ENCODE peak calls at places on chromosomes 7 and 10, in four cellular contexts. U is ovary, N is thyroid gland, O is aorta. T is an unnamed sample.

GRCh38 chr10:91683976-91684375 is 51.1 kb upstream of the PPP1R3C start:
- DNase-seq in U (no peak), N (no peak), O (no peak), T (no peak)

GRCh38 chr10:107553470-107553869 is 389.0 kb upstream of the SORCS1 start:
- DNase-seq in U (no peak), N (no peak), O (no peak), T (no peak)

GRCh38 chr10:127402596-127403409 is 146.3 kb upstream of the NPS start:
- DNase-seq in U (peak), N (no peak), O (no peak), T (no peak)

GRCh38 chr10:124679401-124679800 is 64.8 kb downstream of the FAM53B start:
- DNase-seq in U (no peak), N (no peak), O (no peak), T (no peak)

GRCh38 chr10:23351914-23352313 is 7.3 kb upstream of the C10orf67 start:
- DNase-seq in U (no peak), N (no peak), O (no peak), T (no peak)

GRCh38 chr10:115209133-115209532 is 116.0 kb downstream of the ATRNL1 start:
- DNase-seq in U (no peak), N (no peak), O (no peak), T (no peak)

GRCh38 chr7:27147211-27148030 is at the start of gene HOXA6:
- DNase-seq in U (peak), N (no peak), O (peak), T (peak)

GRCh38 chr10:95389176-95389575 is 98.4 kb upstream of the PDLIM1 start:
- DNase-seq in U (no peak), N (no peak), O (no peak), T (no peak)

GRCh38 chr7:40572810-40573470 is 438.1 kb downstream of the SUGCT start:
- DNase-seq in U (no peak), N (no peak), O (no peak), T (no peak)

GRCh38 chr10:71393841-71394475 is 2.8 kb upstream of the CDH23 start:
- DNase-seq in U (no peak), N (no peak), O (no peak), T (no peak)

GRCh38 chr10:29356931-29357330 is 68.1 kb downstream of the LYZL1 start:
- DNase-seq in U (no peak), N (no peak), O (no peak), T (no peak)

GRCh38 chr10:32332299-32332750 is 14.6 kb downstream of the EPC1 start:
- DNase-seq in U (no peak), N (no peak), O (no peak), T (no peak)

GRCh38 chr10:73649876-73650536 is 5.8 kb downstream of the SYNPO2L start:
- DNase-seq in U (no peak), N (no peak), O (no peak), T (no peak)
- H3K4me3 ChIP-seq in U (no peak), N (no peak), O (no peak), T (no peak)

GRCh38 chr7:74271742-74272141 is 17.5 kb upstream of the CLIP2 start:
- DNase-seq in U (no peak), N (no peak), O (no peak), T (no peak)
- H3K4me3 ChIP-seq in U (no peak), N (no peak), O (no peak), T (no peak)

GRCh38 chr7:6228363-6228762 is 44.1 kb downstream of the CYTH3 start:
- DNase-seq in U (peak), N (no peak), O (no peak), T (no peak)
- H3K4me3 ChIP-seq in U (no peak), N (no peak), O (no peak), T (no peak)

GRCh38 chr7:1234794-1235500 is 2.3 kb downstream of the UNCX start:
- DNase-seq in U (no peak), N (no peak), O (peak), T (peak)

GRCh38 chr7:1237704-1238255 is 5.1 kb downstream of the UNCX start:
- DNase-seq in U (no peak), N (no peak), O (no peak), T (peak)

GRCh38 chr7:1236831-1237701 is 4.4 kb downstream of the UNCX start:
- DNase-seq in U (no peak), N (no peak), O (no peak), T (no peak)

GRCh38 chr7:1235501-1236131 is 2.9 kb downstream of the UNCX start:
- DNase-seq in U (no peak), N (no peak), O (peak), T (no peak)

DNA sequence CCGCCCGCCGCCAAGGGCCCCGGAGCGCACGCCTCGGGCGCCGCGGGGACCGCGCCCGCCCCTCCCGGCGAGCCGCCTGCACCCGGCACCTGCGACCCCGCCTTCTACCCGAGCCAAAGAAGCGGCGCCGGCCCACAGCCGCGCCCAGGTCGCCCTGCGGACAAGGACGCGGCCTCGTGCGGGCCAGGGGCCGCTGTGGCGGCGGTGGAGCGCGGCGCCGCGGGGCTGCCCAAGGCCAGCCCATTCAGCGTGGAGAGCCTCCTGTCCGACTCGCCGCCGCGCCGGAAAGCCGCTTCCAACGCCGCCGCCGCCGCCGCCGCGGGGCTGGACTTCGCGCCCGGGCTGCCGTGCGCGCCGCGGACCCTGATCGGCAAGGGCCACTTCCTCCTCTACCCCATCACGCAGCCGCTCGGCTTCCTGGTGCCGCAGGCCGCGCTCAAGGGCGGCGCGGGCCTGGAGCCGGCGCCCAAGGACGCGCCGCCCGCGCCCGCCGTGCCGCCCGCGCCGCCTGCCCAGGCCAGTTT is 3.5 kb downstream of the UNCX start:
- DNase-seq in U (no peak), N (no peak), O (no peak), T (no peak)
- H3K4me3 ChIP-seq in U (no peak), N (no peak), O (no peak), T (no peak)

GRCh38 chr10:4459531-4459930 is 366.5 kb upstream of the AKR1E2 start:
- DNase-seq in U (no peak), N (no peak), O (no peak), T (no peak)
- H3K4me3 ChIP-seq in U (no peak), N (no peak), O (no peak), T (no peak)

T was measured in left lung.